ENCODE peak calls at places on chromosomes 13 and 19, in four cellular contexts. Q is K562, T is HepG2, D is GM12878. V is an unnamed sample.

GRCh38 chr19:21423057-21424041 is 26.4 kb downstream of the ZNF493 start:
- DNase-seq in D (no peak), T (no peak), Q (no peak), V (no peak)

GRCh38 chr19:42409477-42409876 is 17.7 kb downstream of the LIPE start:
- DNase-seq in D (no peak), T (no peak), Q (no peak), V (no peak)

GRCh38 chr19:46015080-46015960 is 7.5 kb downstream of the PGLYRP1 start:
- DNase-seq in D (no peak), T (no peak), Q (no peak), V (peak)

GRCh38 chr19:47581605-47582319 is 8.8 kb upstream of the ZNF541 start:
- DNase-seq in Q (no peak), T (no peak), D (no peak), V (no peak)

GRCh38 chr13:66660013-66660804 is 569.9 kb downstream of the PCDH9 start:
- DNase-seq in T (no peak), Q (no peak), D (no peak), V (no peak)

GRCh38 chr19:10543059-10543419 is 665 bp upstream of the ATG4D start:
- DNase-seq in T (no peak), Q (no peak), D (no peak), V (no peak)

GRCh38 chr13:23586336-23586735 is 16.1 kb downstream of the TNFRSF19 start:
- DNase-seq in D (no peak), T (no peak), Q (no peak), V (no peak)

GRCh38 chr13:36839281-36839680 is 20.3 kb downstream of the RFXAP start:
- DNase-seq in T (no peak), Q (no peak), D (no peak), V (no peak)

GRCh38 chr19:1747285-1748114 is 5.8 kb upstream of the ONECUT3 start:
- DNase-seq in D (no peak), Q (peak), T (peak), V (peak)

GRCh38 chr19:34193876-34194275 is 21.6 kb downstream of the LSM14A start:
- DNase-seq in Q (no peak), T (no peak), D (no peak), V (no peak)

GRCh38 chr19:42277821-42278809 is 9.1 kb downstream of the CIC start:
- DNase-seq in D (no peak), Q (no peak), T (no peak), V (no peak)

GRCh38 chr13:60931858-60932546 is 483.6 kb downstream of the PCDH20 start:
- DNase-seq in D (no peak), Q (no peak), T (peak), V (no peak)

GRCh38 chr19:2475018-2475701 is 767 bp upstream of the GADD45B start:
- DNase-seq in D (no peak), T (no peak), Q (peak), V (peak)

GRCh38 chr13:98285317-98285716 is 108.2 kb upstream of the RNF113B start:
- DNase-seq in T (no peak), D (no peak), Q (no peak), V (no peak)

GRCh38 chr13:49022472-49023144 is 46.9 kb downstream of the FNDC3A start:
- DNase-seq in Q (no peak), D (no peak), T (no peak), V (no peak)

GRCh38 chr19:22784051-22784450 is at the start of gene ZNF99:
- DNase-seq in Q (no peak), T (no peak), D (no peak), V (no peak)

GRCh38 chr13:72820898-72821279 is 39.0 kb downstream of the PIBF1 start:
- DNase-seq in T (no peak), D (no peak), Q (no peak), V (no peak)

GRCh38 chr13:65597839-65598818 is 1632.0 kb downstream of the PCDH9 start:
- DNase-seq in T (no peak), Q (no peak), D (no peak), V (no peak)

GRCh38 chr13:99984134-99984462 is 2.5 kb downstream of the ZIC2 start:
- DNase-seq in T (no peak), Q (no peak), D (no peak), V (no peak)

GRCh38 chr19:40279120-40279551 is 6.0 kb downstream of the AKT2 start:
- DNase-seq in T (no peak), Q (no peak), D (no peak), V (no peak)

GRCh38 chr19:5804516-5805464 is at the start of gene NRTN:
- DNase-seq in T (no peak), Q (peak), D (no peak), V (peak)

GRCh38 chr19:56333506-56333905 is 18.9 kb upstream of the ZSCAN5A start:
- DNase-seq in Q (peak), T (peak), D (no peak), V (peak)

GRCh38 chr19:34181111-34181864 is 9.0 kb downstream of the LSM14A start:
- DNase-seq in Q (no peak), D (no peak), T (no peak), V (no peak)

GRCh38 chr13:86608739-86609138 is 809.5 kb upstream of the SLITRK6 start:
- DNase-seq in Q (no peak), T (no peak), D (no peak), V (no peak)

GRCh38 chr19:43634877-43635560 is 4.6 kb downstream of the CADM4 start:
- DNase-seq in D (no peak), Q (no peak), T (peak), V (no peak)
- TF ChIP-seq CBFB in D (no peak), Q (no peak), T (peak), V (no peak)

GRCh38 chr13:40096357-40096911 is 441.0 kb downstream of the COG6 start:
- DNase-seq in T (no peak), Q (no peak), D (no peak), V (no peak)
- TF ChIP-seq CREM in T (no peak), Q (no peak), D (no peak), V (no peak)

GRCh38 chr19:48870048-48870447 is 1.6 kb upstream of the PLEKHA4 start:
- DNase-seq in D (no peak), Q (no peak), T (no peak), V (no peak)

GRCh38 chr19:48866692-48867091 is 1.7 kb downstream of the PLEKHA4 start:
- DNase-seq in D (no peak), Q (no peak), T (no peak), V (no peak)

GRCh38 chr19:48867922-48868195 is 558 bp downstream of the PLEKHA4 start:
- DNase-seq in Q (no peak), D (no peak), T (no peak), V (no peak)

GRCh38 chr19:48867119-48867921 is 1.1 kb downstream of the PLEKHA4 start:
- DNase-seq in D (no peak), Q (peak), T (no peak), V (no peak)

DNA sequence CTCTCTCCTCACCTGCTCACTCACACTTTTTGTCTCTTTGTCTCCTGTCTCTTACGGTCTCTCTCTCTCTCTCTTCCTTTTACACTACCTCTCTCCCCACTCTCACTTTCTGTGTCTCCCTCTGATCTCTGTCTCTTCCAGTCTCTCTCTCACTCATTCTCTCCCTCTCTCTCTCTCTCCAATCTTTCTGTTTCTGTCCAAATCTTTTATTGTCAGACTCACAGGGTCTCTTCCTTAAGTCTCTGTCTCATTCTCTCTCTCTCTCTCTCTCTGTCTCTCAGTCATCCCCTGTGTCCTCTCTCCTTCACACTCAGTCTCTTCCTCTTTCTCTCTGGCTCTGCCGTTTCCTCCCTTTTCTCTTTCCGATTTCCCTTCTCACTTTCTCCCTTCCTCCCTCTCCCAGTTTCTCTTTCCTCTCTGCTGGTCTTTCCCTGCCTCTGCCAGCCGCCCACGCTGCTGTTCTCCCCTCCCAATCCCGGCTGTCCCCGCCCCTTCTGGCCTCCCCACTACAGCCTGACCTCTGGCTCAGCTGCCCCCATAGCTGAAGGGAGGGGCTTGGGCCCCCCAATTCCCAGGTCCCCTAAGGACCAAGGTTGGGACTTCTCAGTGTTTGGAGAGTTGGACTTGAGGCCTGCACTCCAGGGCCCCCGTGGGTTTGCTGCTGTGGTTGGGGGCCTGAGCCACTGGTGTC is at the start of gene PLEKHA4:
- DNase-seq in D (no peak), T (no peak), Q (peak), V (peak)
- TF ChIP-seq CREB1 in D (no peak), T (no peak), Q (no peak), V (no peak)

DNA sequence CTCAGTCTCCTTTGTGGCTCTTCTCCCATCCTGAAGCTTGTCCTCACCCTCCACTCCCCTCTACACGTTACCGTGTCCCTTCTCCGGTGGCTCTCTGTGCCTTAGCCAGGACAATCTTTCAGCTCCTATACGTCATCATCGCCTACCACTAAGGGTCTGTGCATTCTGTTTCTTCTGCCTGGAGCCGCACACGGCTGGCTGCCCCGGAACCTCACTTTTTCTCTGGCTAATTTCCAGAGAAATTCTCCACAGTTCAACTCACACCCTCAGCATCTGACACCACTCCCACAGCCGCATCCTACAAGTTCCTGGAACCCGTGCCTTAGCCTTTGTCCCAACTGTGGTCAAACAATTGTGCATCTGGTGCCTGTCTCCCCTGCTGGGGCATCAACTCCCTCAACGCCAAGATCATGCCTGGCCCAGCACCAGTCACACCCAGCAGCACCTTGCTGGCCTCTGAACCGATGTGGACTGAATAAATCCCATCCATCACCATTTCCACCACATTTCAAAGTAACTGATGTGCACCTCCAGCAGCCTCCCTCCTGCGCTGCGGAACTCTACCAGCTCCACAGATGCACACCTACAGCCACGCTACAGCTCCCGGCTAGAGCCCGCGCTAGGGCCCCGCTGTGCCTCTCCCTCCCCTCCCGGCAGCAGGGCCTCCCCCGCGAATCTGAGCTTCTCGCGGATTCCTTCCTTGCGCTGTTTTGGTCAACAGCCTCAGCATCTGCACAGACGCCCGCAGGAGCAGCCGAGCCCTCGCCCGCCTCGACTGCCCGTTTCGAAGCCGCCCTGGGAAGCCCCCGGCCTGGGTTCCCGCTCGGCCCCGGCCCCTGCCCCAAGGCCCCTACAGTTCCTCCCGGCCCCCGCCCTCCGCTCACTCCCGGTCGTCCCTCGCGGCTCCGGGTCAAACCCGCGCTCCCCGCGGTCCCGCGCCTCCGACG is 689 bp downstream of the DCUN1D2 start:
- DNase-seq in Q (peak), D (no peak), T (no peak), V (peak)
- TF ChIP-seq CBFB in Q (no peak), D (no peak), T (no peak), V (no peak)

GRCh38 chr13:111508164-111508870 is 187.9 kb downstream of the TEX29 start:
- DNase-seq in Q (no peak), T (no peak), D (no peak), V (no peak)

GRCh38 chr13:111505175-111505777 is 184.8 kb downstream of the TEX29 start:
- DNase-seq in T (peak), Q (peak), D (no peak), V (peak)

GRCh38 chr13:111503905-111504695 is 183.7 kb downstream of the TEX29 start:
- DNase-seq in Q (no peak), D (no peak), T (no peak), V (no peak)

GRCh38 chr13:111506621-111507020 is 186.2 kb downstream of the TEX29 start:
- DNase-seq in Q (no peak), D (no peak), T (no peak), V (no peak)

GRCh38 chr13:111506131-111506530 is 185.7 kb downstream of the TEX29 start:
- DNase-seq in Q (no peak), T (no peak), D (no peak), V (no peak)
- TF ChIP-seq CREM in Q (no peak), T (no peak), D (no peak), V (no peak)

GRCh38 chr13:110265682-110266430 is 41.1 kb downstream of the COL4A1 start:
- DNase-seq in T (no peak), Q (no peak), D (no peak), V (no peak)
- TF ChIP-seq CREB1 in T (no peak), Q (no peak), D (no peak), V (no peak)